ENCODE peak calls at places on chromosomes 6 and 20, in six cellular contexts. O is CD4-positive, CD25-positive, alpha-beta regulatory T cell; B is pancreas; E is testis; Q is tibial artery; S is CD8-positive, alpha-beta memory T cell. K is an unnamed sample. For H3K27me3, the result is how much of the 10 kb centered on the place peaks cover.

GRCh38 chr6:119510246-119510645 is 160.7 kb upstream of the MAN1A1 start:
- DNase-seq in O (no peak), B (no peak), Q (no peak), E (no peak), S (no peak), K (no peak)

GRCh38 chr20:63004607-63005211 is 2.1 kb downstream of the BHLHE23 start:
- DNase-seq in S (no peak), E (no peak), B (no peak), O (no peak), Q (no peak), K (no peak)

GRCh38 chr6:4732691-4733315 is 43.4 kb upstream of the CDYL start:
- DNase-seq in S (no peak), Q (peak), O (no peak), B (no peak), E (peak), K (peak)

GRCh38 chr6:29749668-29750067 is 26.4 kb downstream of the HLA-F start:
- DNase-seq in S (no peak), E (no peak), Q (no peak), O (peak), B (no peak), K (no peak)

GRCh38 chr6:35215665-35216411 is 2.1 kb downstream of the SCUBE3 start:
- DNase-seq in S (no peak), E (no peak), Q (no peak), O (no peak), B (no peak), K (no peak)

GRCh38 chr6:54801669-54802068 is 44.9 kb upstream of the FAM83B start:
- DNase-seq in E (no peak), S (no peak), B (no peak), O (no peak), Q (no peak), K (no peak)

GRCh38 chr20:25247666-25248500 is at the start of gene PYGB:
- DNase-seq in E (peak), Q (peak), S (peak), O (peak), B (peak), K (peak)

GRCh38 chr6:161407115-161407514 is 133.3 kb upstream of the AGPAT4 start:
- DNase-seq in B (no peak), E (peak), O (no peak), Q (no peak), S (no peak), K (no peak)

GRCh38 chr6:165986647-165987482 is 180.8 kb downstream of the TBXT start:
- DNase-seq in E (no peak), B (no peak), O (no peak), Q (no peak), S (no peak), K (peak)

GRCh38 chr6:13268914-13269532 is 59.3 kb downstream of the TBC1D7 start:
- DNase-seq in Q (no peak), S (no peak), O (no peak), B (no peak), E (no peak), K (no peak)

GRCh38 chr20:35632539-35633115 is 17.0 kb downstream of the SPAG4 start:
- DNase-seq in E (no peak), S (no peak), B (no peak), O (no peak), Q (no peak), K (no peak)

GRCh38 chr20:1150218-1150617 is 31.8 kb downstream of the PSMF1 start:
- DNase-seq in B (no peak), S (no peak), Q (no peak), E (no peak), O (peak), K (no peak)

GRCh38 chr20:9075264-9076095 is 6.6 kb downstream of the PLCB4 start:
- DNase-seq in B (no peak), S (no peak), O (no peak), E (no peak), Q (no peak), K (no peak)

GRCh38 chr6:121540210-121540609 is 104.8 kb downstream of the GJA1 start:
- DNase-seq in B (no peak), S (no peak), E (no peak), Q (no peak), O (no peak), K (no peak)

GRCh38 chr20:53755733-53756523 is 162.3 kb upstream of the ZNF217 start:
- DNase-seq in O (no peak), B (no peak), S (no peak), E (no peak), Q (no peak), K (no peak)

GRCh38 chr20:45957021-45957941 is 14.7 kb downstream of the ZNF335 start:
- DNase-seq in O (no peak), S (no peak), B (peak), E (no peak), Q (peak), K (no peak)

GRCh38 chr20:46051556-46052323 is 22.7 kb downstream of the SLC12A5 start:
- DNase-seq in S (no peak), Q (no peak), E (no peak), O (no peak), B (no peak), K (no peak)

GRCh38 chr20:47503685-47504084 is 2.0 kb downstream of the NCOA3 start:
- DNase-seq in Q (no peak), S (no peak), E (no peak), O (no peak), B (no peak), K (no peak)

GRCh38 chr20:45306431-45306982 is at the start of gene RBPJL:
- DNase-seq in S (peak), E (peak), O (peak), B (peak), Q (no peak), K (no peak)

GRCh38 chr6:158752613-158753012 is 66.6 kb downstream of the EZR start:
- DNase-seq in B (no peak), Q (no peak), E (no peak), O (no peak), S (no peak), K (peak)

GRCh38 chr6:135185483-135185882 is 4.4 kb downstream of the MYB start:
- DNase-seq in B (no peak), S (no peak), O (no peak), Q (no peak), E (no peak), K (no peak)

GRCh38 chr6:106700581-106700980 is 71.2 kb downstream of the QRSL1 start:
- DNase-seq in O (no peak), B (no peak), Q (no peak), E (no peak), S (no peak), K (no peak)

GRCh38 chr6:150276168-150276958 is 92.4 kb upstream of the IYD start:
- DNase-seq in Q (no peak), E (no peak), O (no peak), B (no peak), S (no peak), K (no peak)

GRCh38 chr6:141992109-141992508 is 140.6 kb upstream of the GJE1 start:
- DNase-seq in B (no peak), E (no peak), Q (no peak), S (no peak), O (no peak), K (no peak)

GRCh38 chr6:79525272-79526100 is 11.7 kb downstream of the LCA5 start:
- DNase-seq in S (no peak), E (peak), Q (no peak), B (peak), O (no peak), K (no peak)

GRCh38 chr6:15623282-15624116 is 39.3 kb downstream of the DTNBP1 start:
- DNase-seq in O (peak), S (peak), Q (no peak), E (peak), B (no peak), K (no peak)

GRCh38 chr6:35359744-35360348 is 17.5 kb downstream of the PPARD start:
- DNase-seq in Q (no peak), S (no peak), B (peak), E (peak), O (no peak), K (peak)

GRCh38 chr6:130054725-130055124 is 36.3 kb downstream of the L3MBTL3 start:
- DNase-seq in S (no peak), E (peak), O (no peak), Q (no peak), B (no peak), K (no peak)

GRCh38 chr6:81769834-81770233 is 17.4 kb upstream of the TENT5A start:
- DNase-seq in E (no peak), O (no peak), S (no peak), Q (no peak), B (no peak), K (no peak)

GRCh38 chr6:3358413-3359090 is 98.3 kb downstream of the SLC22A23 start:
- DNase-seq in B (no peak), Q (no peak), S (no peak), E (no peak), O (no peak), K (no peak)

GRCh38 chr6:125586074-125586473 is 163.4 kb upstream of the HEY2 start:
- DNase-seq in S (no peak), E (no peak), Q (no peak), B (no peak), O (no peak), K (no peak)

GRCh38 chr20:3748073-3748472 is 15.6 kb downstream of the HSPA12B start:
- DNase-seq in E (no peak), O (no peak), S (no peak), Q (no peak), B (no peak), K (no peak)

GRCh38 chr20:21020656-21021004 is 85.5 kb downstream of the LINC00237 start:
- DNase-seq in O (no peak), B (no peak), Q (no peak), S (no peak), E (no peak), K (no peak)

GRCh38 chr6:130557481-130558112 is 191.8 kb downstream of the TMEM200A start:
- DNase-seq in S (no peak), B (no peak), E (no peak), Q (no peak), O (no peak), K (no peak)

GRCh38 chr6:152981989-152982767 is 663 bp downstream of the FBXO5 start:
- DNase-seq in S (no peak), O (peak), E (no peak), B (peak), Q (no peak), K (no peak)

GRCh38 chr20:16069416-16070010 is 503.7 kb downstream of the KIF16B start:
- DNase-seq in B (no peak), Q (no peak), S (no peak), E (no peak), O (no peak), K (no peak)

GRCh38 chr6:74690365-74690764 is 515.5 kb downstream of the COL12A1 start:
- DNase-seq in S (no peak), Q (no peak), B (no peak), E (no peak), O (no peak), K (no peak)

GRCh38 chr6:16238057-16238657 is at the start of gene GMPR:
- DNase-seq in Q (peak), E (peak), O (peak), B (peak), S (peak), K (peak)

GRCh38 chr6:28710466-28711191 is 184.9 kb downstream of the GPX5 start:
- DNase-seq in S (no peak), Q (no peak), O (no peak), E (no peak), B (no peak), K (no peak)

GRCh38 chr6:28711325-28711724 is 185.6 kb downstream of the GPX5 start:
- DNase-seq in E (no peak), S (no peak), B (no peak), Q (no peak), O (no peak), K (no peak)

GRCh38 chr6:28712982-28713381 is 187.3 kb downstream of the GPX5 start:
- DNase-seq in Q (no peak), B (no peak), O (peak), E (no peak), S (no peak), K (no peak)

GRCh38 chr6:28707387-28708282 is 182.0 kb downstream of the GPX5 start:
- DNase-seq in E (no peak), B (no peak), Q (no peak), O (no peak), S (no peak), K (no peak)

GRCh38 chr6:28709478-28710349 is 184.0 kb downstream of the GPX5 start:
- DNase-seq in B (no peak), S (no peak), Q (no peak), E (no peak), O (no peak), K (no peak)
- H3K27me3 ChIP-seq in B (under half), S (under half), Q (under half), E (under half), O (under half), K (under half)

DNA sequence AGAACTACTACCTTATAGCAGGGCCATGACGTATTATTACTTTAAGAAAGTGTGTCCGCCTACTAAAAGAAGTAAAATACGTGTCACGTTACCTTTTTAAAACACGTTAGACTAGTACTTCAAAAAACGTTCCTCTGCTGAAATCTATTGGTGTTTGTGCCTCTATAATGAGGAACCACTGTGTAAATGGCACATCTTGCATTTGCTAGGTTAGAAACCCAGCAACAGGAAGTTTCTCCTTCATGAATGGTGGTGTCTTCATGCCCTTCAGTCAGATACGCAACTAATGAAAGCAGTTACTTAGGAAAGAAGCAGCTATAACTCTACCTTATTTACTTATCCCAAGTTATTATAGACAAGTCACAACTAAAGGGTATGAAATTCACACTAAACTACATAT is 343.5 kb downstream of the RNGTT start:
- DNase-seq in S (no peak), O (no peak), B (no peak), Q (no peak), E (no peak), K (no peak)
- H3K27ac ChIP-seq in S (no peak), O (no peak), B (no peak), Q (no peak), E (no peak), K (no peak)

DNA sequence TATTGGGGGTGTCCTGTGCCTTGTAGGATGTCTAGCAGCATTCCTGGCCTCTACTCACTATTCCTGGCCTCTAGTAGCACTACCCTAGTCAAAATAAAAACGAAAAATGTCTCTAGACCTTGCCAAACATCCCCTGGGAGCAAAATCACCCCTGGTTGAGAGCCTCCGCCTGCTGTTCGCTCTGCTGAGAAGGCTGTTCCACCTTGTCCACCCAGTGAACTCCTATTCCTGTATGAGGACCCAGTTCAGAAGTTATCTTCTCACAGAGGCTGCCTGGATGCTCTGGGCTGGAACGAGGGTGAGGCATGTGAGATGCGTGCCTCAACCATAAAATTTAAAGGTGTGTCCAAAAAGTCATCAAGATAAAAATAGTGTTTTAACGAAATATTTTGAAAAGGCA is 101.9 kb downstream of the TOX2 start:
- DNase-seq in O (no peak), Q (no peak), E (no peak), B (no peak), S (no peak), K (no peak)
- H3K27me3 ChIP-seq in O (under half), Q (under half), E (under half), B (under half), S (under half), K (under half)

GRCh38 chr20:57748601-57749130 is 38.9 kb upstream of the PMEPA1 start:
- DNase-seq in S (peak), O (peak), B (peak), Q (peak), E (peak), K (peak)

GRCh38 chr20:57749131-57749690 is 39.4 kb upstream of the PMEPA1 start:
- DNase-seq in Q (peak), S (no peak), E (no peak), B (no peak), O (no peak), K (no peak)

GRCh38 chr20:57747889-57748456 is 38.2 kb upstream of the PMEPA1 start:
- DNase-seq in B (no peak), S (no peak), E (no peak), O (no peak), Q (no peak), K (no peak)

GRCh38 chr20:57746201-57746600 is 36.4 kb upstream of the PMEPA1 start:
- DNase-seq in O (no peak), Q (no peak), E (no peak), B (no peak), S (no peak), K (no peak)

DNA sequence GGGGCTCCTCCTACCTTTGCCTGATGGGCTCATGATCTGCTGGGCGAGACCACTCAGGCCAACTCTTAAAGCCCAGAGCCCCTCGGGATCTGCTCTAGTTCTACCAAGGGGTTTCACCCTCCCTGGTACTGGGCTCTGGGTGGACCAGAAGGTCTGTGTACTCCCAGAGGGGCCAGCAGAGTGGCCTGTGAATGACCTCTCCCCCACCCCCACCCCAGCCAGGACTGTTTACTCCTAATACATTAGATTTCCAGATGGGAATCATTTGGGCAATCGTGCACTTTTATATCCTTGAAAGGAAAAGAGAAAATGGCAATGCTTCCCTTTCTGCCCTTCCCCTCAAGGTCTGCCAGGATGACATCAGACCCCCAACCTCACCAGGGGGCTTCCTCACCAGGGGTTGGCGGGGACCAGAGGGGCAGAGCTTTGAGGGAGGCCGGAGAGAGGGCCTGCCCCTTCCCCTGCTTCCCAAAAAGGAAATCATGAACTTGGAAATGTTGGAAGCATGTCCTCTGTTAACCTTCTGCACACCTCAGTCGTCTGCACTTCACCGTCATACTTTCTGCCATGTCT is 37.1 kb upstream of the PMEPA1 start:
- DNase-seq in O (no peak), S (no peak), E (no peak), Q (no peak), B (no peak), K (no peak)
- H3K27ac ChIP-seq in O (no peak), S (no peak), E (no peak), Q (peak), B (no peak), K (no peak)